ENCODE peak calls at places on chromosomes 12 and 14, in four cellular contexts. S is endothelial cell of umbilical vein, X is upper lobe of left lung, Y is GM12878. E is an unnamed sample.

GRCh38 chr14:33323979-33324378 is 385.3 kb downstream of the NPAS3 start:
- DNase-seq in Y (no peak), X (no peak), S (no peak), E (no peak)

GRCh38 chr14:96051642-96052540 is 12.7 kb downstream of the C14orf132 start:
- DNase-seq in X (no peak), S (no peak), Y (no peak), E (no peak)

GRCh38 chr12:132218915-132219314 is 74.7 kb downstream of the NOC4L start:
- DNase-seq in Y (no peak), X (no peak), S (peak; percentile 19), E (no peak)

GRCh38 chr14:94614802-94615201 is 2.6 kb downstream of the SERPINA3 start:
- DNase-seq in S (no peak), Y (no peak), X (no peak), E (no peak)

GRCh38 chr12:19584734-19585133 is 145.4 kb downstream of the AEBP2 start:
- DNase-seq in Y (no peak), S (no peak), X (no peak), E (no peak)

GRCh38 chr12:131027876-131028586 is 74.3 kb downstream of the ADGRD1 start:
- DNase-seq in Y (no peak), S (no peak), X (no peak), E (no peak)

GRCh38 chr14:26377150-26377549 is 220.7 kb downstream of the NOVA1 start:
- DNase-seq in S (no peak), X (no peak), Y (no peak), E (no peak)

GRCh38 chr14:69460093-69460701 is 24.3 kb upstream of the PLEKHD1 start:
- DNase-seq in Y (peak; percentile 25), X (peak; percentile 57), S (peak; percentile 90), E (peak; percentile 19)

GRCh38 chr14:64303471-64303917 is 9.3 kb upstream of the ESR2 start:
- DNase-seq in X (no peak), Y (peak; percentile 28), S (peak; percentile 71), E (peak; percentile 42)

GRCh38 chr14:61547186-61548121 is 147.9 kb upstream of the HIF1A start:
- DNase-seq in X (peak; percentile 52), S (peak; percentile 60), Y (no peak), E (no peak)

GRCh38 chr12:7351177-7351576 is 47.3 kb downstream of the ACSM4 start:
- DNase-seq in Y (no peak), S (no peak), X (no peak), E (no peak)

GRCh38 chr12:75631809-75632208 is 120.4 kb upstream of the KRR1 start:
- DNase-seq in Y (no peak), X (no peak), S (no peak), E (no peak)

GRCh38 chr12:25419595-25419994 is 133.5 kb downstream of the LMNTD1 start:
- DNase-seq in X (no peak), Y (no peak), S (no peak), E (no peak)

GRCh38 chr12:1628671-1629337 is at the start of gene WNT5B:
- DNase-seq in Y (no peak), S (no peak), X (no peak), E (no peak)

GRCh38 chr12:110165540-110166159 is 41.5 kb downstream of the IFT81 start:
- DNase-seq in X (no peak), S (no peak), Y (peak; percentile 26), E (peak; percentile 9)

GRCh38 chr12:98814254-98814653 is 169.2 kb downstream of the APAF1 start:
- DNase-seq in X (no peak), Y (no peak), S (peak; percentile 70), E (no peak)

GRCh38 chr12:59173696-59174095 is 253.4 kb upstream of the LRIG3 start:
- DNase-seq in Y (no peak), S (no peak), X (no peak), E (no peak)

GRCh38 chr12:91074068-91074819 is 16.4 kb upstream of the KERA start:
- DNase-seq in Y (no peak), S (no peak), X (no peak), E (no peak)

GRCh38 chr12:56152756-56153137 is 360 bp downstream of the MYL6B start:
- DNase-seq in X (no peak), S (no peak), Y (no peak), E (no peak)

GRCh38 chr12:48074266-48074665 is 31.6 kb downstream of the SENP1 start:
- DNase-seq in S (no peak), Y (no peak), X (no peak), E (no peak)

GRCh38 chr12:131112690-131113290 is 159.1 kb downstream of the ADGRD1 start:
- DNase-seq in X (no peak), Y (no peak), S (no peak), E (no peak)

GRCh38 chr12:130440411-130441080 is 102.9 kb downstream of the PIWIL1 start:
- DNase-seq in Y (no peak), X (no peak), S (no peak), E (no peak)

DNA sequence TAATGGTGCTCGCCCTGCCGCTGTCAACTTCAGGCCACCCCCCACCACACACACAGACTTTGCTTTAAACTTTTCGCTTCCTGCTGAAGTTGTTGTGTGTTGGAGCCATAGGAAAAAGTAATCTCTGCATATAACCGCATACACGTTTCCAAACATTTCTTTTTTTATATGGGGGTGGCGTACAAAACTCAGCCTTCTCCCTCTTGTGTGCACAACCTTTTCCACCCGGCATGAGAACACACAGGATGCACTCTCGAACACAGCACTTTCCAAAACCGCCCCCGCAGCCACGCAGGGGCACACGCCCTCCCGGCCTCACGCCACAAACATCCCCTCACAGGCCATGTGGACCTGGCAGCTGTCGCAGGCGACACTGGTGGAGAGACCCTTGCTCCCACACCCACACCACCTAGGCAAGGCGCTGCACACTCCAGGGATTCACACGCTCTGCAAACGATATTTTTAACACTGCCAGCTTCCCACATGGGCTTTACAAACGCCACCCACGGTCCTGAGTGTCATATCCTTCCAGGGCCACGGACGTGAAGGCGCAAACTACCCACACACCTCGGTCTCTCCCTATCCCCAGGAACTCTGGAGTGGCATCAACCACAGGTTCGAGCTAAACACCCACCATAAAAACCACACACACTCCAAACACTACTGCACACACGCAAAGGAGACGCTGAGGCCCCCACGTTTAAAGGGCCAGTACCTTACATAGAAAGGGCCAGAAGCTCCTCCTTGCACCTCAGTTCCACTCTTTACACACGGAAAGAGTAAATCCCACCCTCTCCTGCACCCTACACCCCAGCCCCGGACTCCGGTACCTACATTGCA is 12.3 kb upstream of the ITGB7 start:
- DNase-seq in S (peak; percentile 58), Y (no peak), X (no peak), E (peak; percentile 63)
- TF ChIP-seq POLR2A in S (no peak), Y (peak; percentile 36), X (no peak), E (no peak)

GRCh38 chr12:54006700-54007220 is 2.0 kb upstream of the HOXC8 start:
- DNase-seq in X (no peak), Y (no peak), S (no peak), E (no peak)
- TF ChIP-seq POLR2AphosphoS5 in X (no peak), Y (no peak), S (no peak), E (no peak)

GRCh38 chr12:111773801-111774551 is 7.2 kb downstream of the ALDH2 start:
- DNase-seq in S (no peak), Y (no peak), X (peak; percentile 87), E (no peak)
- TF ChIP-seq POLR2A in S (no peak), Y (no peak), X (no peak), E (no peak)

GRCh38 chr14:80491131-80491530 is 279.8 kb upstream of the DIO2 start:
- DNase-seq in S (peak; percentile 5), X (no peak), Y (peak; percentile 23), E (no peak)
- TF ChIP-seq POLR2AphosphoS5 in S (no peak), X (no peak), Y (no peak), E (no peak)

DNA sequence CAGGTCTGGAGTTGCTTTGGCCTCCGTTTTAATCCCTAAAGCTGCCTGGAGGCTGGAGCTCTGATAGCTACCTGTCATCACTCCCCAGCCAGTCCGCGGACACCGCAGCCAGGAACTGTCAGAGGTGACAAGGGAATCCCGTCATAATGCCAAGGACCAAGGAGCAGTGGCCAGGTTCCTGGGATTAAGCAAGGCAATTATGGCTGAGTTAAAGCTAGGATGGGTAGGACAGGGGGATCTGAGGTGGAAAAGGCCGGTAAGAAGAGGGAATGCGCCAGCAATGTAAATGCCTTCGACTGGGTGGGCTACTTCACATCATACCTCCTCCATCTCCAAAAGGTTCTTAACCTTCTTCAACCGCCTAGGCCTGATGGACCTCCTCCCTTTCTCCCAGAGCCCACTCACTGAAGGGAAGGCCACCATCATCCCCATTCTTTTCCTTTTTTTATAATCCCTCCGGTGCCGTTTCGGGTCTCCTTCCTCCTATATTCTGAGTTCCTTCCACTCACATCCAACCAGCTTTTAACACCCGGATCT is 1.9 kb downstream of the PPP1R3E start:
- DNase-seq in X (peak; percentile 41), S (peak; percentile 35), Y (no peak), E (no peak)
- TF ChIP-seq POLR2A in X (no peak), S (peak; percentile 22), Y (no peak), E (no peak)